ENCODE peak calls at places on chromosomes 4 and X, in nine cellular contexts. N is activated T-helper 1 cell treated with Interleukin-2 at 50 U/mL for 16 hours; A is NCI-H524; D is effector memory CD8-positive, alpha-beta T cell; C is sciatic nerve; O is H4; J is fibroblast of lung; M is memory B cell; U is hepatic stellate cell. T is an unnamed sample.

GRCh38 chr4:4328840-4329239 is 38.8 kb downstream of the ZBTB49 start:
- DNase-seq in J (no peak), M (no peak), C (peak), O (no peak), A (no peak), N (no peak), D (no peak), U (no peak), T (no peak)

GRCh38 chr4:89140168-89140759 is 28.9 kb downstream of the TIGD2 start:
- DNase-seq in C (no peak), J (no peak), U (no peak), A (no peak), O (no peak), D (no peak), N (no peak), M (no peak), T (no peak)

GRCh38 chrX:141701081-141701480 is 2.5 kb upstream of the SPANXD start:
- DNase-seq in C (no peak), M (no peak), J (no peak), A (no peak), D (no peak), O (no peak), N (no peak), U (no peak), T (no peak)

GRCh38 chr4:38387819-38388218 is 276.2 kb upstream of the KLF3 start:
- DNase-seq in M (no peak), D (no peak), A (no peak), O (no peak), C (no peak), U (no peak), N (no peak), J (no peak), T (no peak)

GRCh38 chr4:151522790-151523332 is 113.9 kb downstream of the FHIP1A start:
- DNase-seq in A (no peak), N (no peak), C (no peak), M (no peak), O (no peak), D (no peak), U (no peak), J (no peak), T (no peak)

GRCh38 chr4:54626113-54626512 is 31.6 kb upstream of the KIT start:
- DNase-seq in M (no peak), O (no peak), J (no peak), N (no peak), A (no peak), U (no peak), C (no peak), D (no peak), T (no peak)

GRCh38 chr4:5572114-5572513 is 136.2 kb downstream of the EVC2 start:
- DNase-seq in C (no peak), M (no peak), N (no peak), U (no peak), D (no peak), A (no peak), J (no peak), O (peak), T (no peak)

GRCh38 chr4:186781032-186781917 is 57.6 kb upstream of the FAT1 start:
- DNase-seq in C (no peak), N (no peak), U (peak), M (no peak), D (no peak), O (peak), A (no peak), J (peak), T (no peak)

T was measured in NCI-H2029 treated with DMSO at 0.1 percent for 48 hours.